ENCODE peak calls at places on chromosomes 16 and 17, in five cellular contexts. R is suprapubic skin, B is testis, Q is prostate gland, Y is gastrocnemius medialis. N is an unnamed sample.

GRCh38 chr16:7990864-7991263 is 599.4 kb downstream of the TMEM114 start:
- DNase-seq in Q (no peak), Y (no peak), B (no peak), R (no peak), N (no peak)

GRCh38 chr17:5381542-5381941 is 37.9 kb downstream of the NUP88 start:
- DNase-seq in R (no peak), B (no peak), Y (no peak), Q (no peak), N (no peak)

GRCh38 chr17:50426814-50427787 is 1.1 kb downstream of the ACSF2 start:
- DNase-seq in Y (peak; percentile 61), B (peak; percentile 60), R (no peak), Q (peak; percentile 57), N (peak; percentile 54)

GRCh38 chr17:62751350-62751691 is 56.8 kb downstream of the MARCHF10 start:
- DNase-seq in R (no peak), Y (no peak), Q (no peak), B (no peak), N (no peak)

GRCh38 chr17:59124665-59125064 is 18.0 kb upstream of the TRIM37 start:
- DNase-seq in R (no peak), B (no peak), Y (no peak), Q (no peak), N (no peak)

GRCh38 chr17:68676856-68677255 is 75.7 kb upstream of the FAM20A start:
- DNase-seq in R (no peak), Y (no peak), B (no peak), Q (no peak), N (no peak)

GRCh38 chr16:75380870-75381269 is 52.4 kb downstream of the CFDP1 start:
- DNase-seq in Y (no peak), Q (no peak), B (no peak), R (no peak), N (no peak)

GRCh38 chr16:9123871-9124270 is 32.4 kb downstream of the HAPSTR1 start:
- DNase-seq in B (no peak), R (peak; percentile 80), Q (peak; percentile 62), Y (peak; percentile 84), N (peak; percentile 90)

GRCh38 chr17:59001158-59001814 is 105.4 kb downstream of the TRIM37 start:
- DNase-seq in Y (peak; percentile 29), B (peak; percentile 85), R (no peak), Q (peak; percentile 26), N (peak; percentile 31)

GRCh38 chr17:65442250-65442649 is 119.2 kb downstream of the AXIN2 start:
- DNase-seq in Q (no peak), Y (no peak), R (no peak), B (no peak), N (no peak)

GRCh38 chr17:46892192-46892703 is 30.7 kb upstream of the GOSR2 start:
- DNase-seq in Y (no peak), R (no peak), Q (no peak), B (no peak), N (no peak)
- TF ChIP-seq POLR2A in Y (no peak), R (no peak), Q (no peak), B (no peak), N (no peak)

GRCh38 chr17:81260641-81261040 is 21.5 kb downstream of the NDUFAF8 start:
- DNase-seq in Q (no peak), Y (no peak), B (no peak), R (no peak), N (no peak)
- H3K4me1 ChIP-seq in Q (peaks cover 1% of the 10 kb centered on the region), Y (peaks cover 6% of the 10 kb centered on the region), B (no peaks in the 10 kb centered on the region), R (peaks cover 7% of the 10 kb centered on the region), N (peaks cover 6% of the 10 kb centered on the region)

GRCh38 chr17:17784599-17785264 is 52.1 kb downstream of the SREBF1 start:
- DNase-seq in R (no peak), Y (peak; percentile 73), Q (no peak), B (no peak), N (no peak)
- TF ChIP-seq CTCF in R (no peak), Y (peak; percentile 43), Q (peak; percentile 16), B (peak; percentile 25), N (no peak)

DNA sequence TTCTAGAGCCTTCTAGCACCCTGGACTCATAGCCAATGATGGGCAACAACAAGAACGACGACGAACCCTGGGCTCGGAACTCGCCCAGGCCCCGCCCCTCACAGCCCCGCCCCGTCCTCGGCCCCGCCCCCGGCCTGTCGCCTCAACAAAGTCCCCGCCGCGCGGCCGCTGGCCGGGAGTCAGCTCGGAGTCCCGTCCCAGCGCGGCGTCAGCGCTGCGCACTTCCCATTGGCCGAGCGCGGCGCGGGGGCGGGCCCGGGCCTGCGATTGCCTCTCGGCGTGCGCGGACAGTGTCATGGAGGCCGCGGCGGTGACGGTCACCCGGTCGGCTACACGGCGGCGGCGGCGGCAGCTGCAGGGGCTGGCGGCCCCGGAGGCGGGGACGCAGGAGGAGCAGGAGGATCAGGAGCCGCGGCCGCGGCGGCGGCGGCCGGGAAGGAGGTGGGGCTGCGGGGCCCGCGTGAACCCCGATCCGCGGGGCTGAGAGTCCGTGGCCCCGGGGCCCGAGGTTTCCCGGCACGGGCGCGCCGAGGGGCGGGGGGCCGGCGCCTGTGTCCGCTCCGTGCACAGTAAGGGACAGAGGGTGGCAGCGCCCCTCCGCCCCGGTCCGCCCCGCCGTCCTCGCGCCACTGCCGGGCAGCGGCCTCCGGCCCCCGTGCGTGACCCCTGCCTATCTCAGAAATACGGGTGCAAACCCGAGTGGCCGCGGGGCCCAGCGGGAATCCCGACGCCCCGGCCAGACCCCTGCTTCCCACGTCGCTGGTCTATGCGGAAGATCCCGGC is at the start of gene ENGASE:
- DNase-seq in Q (peak; percentile 93), Y (peak; percentile 93), B (peak; percentile 96), R (peak; percentile 96), N (peak; percentile 96)
- TF ChIP-seq POLR2A in Q (peak; percentile 90), Y (peak; percentile 83), B (no peak), R (peak; percentile 38), N (peak; percentile 46)

DNA sequence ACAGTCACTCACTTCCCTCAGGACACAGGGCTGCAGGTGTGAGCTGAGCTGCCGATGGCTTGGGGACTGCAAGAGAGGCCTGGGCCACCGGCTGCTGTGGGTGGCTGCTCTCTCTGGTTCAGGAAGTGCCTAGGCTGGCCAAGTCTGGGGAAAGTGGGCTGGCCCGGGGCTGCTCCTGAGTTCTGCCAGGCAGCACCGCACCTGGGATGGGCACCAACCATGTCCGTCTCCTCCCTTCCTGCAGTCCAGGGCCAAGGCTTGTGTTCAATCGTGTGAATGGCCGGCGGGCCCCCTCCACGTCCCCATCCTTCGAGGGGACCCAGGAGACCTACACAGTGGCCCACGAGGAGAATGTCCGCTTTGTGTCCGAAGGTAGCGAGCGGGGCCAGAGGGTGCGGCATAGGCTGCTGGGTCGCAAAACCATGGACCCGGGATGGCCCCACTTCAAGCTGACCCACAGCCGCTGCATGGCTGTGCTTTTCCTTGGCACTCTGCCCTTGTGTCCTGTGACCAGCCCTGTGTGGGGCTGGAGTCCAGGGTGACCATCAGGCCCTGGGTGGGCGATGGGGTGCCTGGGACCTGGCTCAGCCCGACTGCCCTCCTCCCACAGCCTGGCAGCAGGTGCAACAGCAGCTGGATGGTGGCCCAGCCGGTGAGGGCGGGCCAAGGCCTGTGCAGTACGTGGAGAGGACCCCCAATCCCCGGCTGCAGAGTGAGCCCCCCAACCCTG is 1.8 kb upstream of the WDR90 start:
- DNase-seq in Y (peak; percentile 55), Q (no peak), B (no peak), R (no peak), N (peak; percentile 71)
- H3K4me1 ChIP-seq in Y (peaks cover 69% of the 10 kb centered on the region), Q (peaks cover 24% of the 10 kb centered on the region), B (peaks cover 28% of the 10 kb centered on the region), R (peaks cover 60% of the 10 kb centered on the region), N (peaks cover 76% of the 10 kb centered on the region)

DNA sequence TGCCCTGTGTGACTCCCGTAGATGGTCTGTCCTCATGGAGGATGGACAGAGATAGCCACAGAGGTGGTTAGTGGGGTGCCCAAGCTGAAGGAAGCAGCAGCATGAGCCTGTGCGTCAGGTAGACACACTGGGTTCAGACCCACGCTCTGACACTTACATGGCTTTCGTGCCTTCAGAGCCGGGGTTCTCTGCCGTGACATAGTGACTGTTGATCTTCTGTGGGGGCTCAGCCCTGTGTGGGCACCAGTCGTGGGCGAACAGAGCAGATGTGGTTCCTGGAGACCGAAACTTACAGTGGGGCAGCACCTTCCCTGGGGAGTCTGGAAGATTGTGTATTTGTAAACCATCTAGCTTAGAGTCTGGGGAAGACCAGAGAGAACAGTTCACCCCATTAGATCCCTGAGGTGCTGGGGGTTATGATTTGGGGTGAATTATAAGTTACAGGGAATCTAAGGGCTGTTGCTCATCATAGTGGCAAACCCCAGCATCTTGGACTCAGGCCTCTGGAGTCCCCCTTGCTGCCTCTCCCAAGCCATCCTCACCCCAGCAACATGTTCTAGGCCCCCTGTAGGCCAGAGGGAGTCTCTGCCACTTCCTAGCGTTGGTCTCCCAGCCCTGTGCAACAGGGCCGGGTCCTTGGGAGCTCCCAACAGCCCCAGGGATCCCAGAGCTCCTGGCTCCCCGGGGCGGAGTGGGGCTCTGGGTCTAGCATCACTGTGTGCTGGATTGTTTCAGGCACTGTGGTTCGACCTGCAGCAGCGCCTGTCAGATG is 28.6 kb downstream of the NECAB2 start:
- DNase-seq in B (no peak), R (no peak), Y (no peak), Q (no peak), N (no peak)
- TF ChIP-seq CTCF in B (no peak), R (no peak), Y (no peak), Q (no peak), N (no peak)

GRCh38 chr17:1474402-1475189 is 17.9 kb downstream of the MYO1C start:
- DNase-seq in R (no peak), B (no peak), Y (no peak), Q (no peak), N (no peak)
- TF ChIP-seq POLR2A in R (no peak), B (no peak), Y (no peak), Q (no peak), N (no peak)

DNA sequence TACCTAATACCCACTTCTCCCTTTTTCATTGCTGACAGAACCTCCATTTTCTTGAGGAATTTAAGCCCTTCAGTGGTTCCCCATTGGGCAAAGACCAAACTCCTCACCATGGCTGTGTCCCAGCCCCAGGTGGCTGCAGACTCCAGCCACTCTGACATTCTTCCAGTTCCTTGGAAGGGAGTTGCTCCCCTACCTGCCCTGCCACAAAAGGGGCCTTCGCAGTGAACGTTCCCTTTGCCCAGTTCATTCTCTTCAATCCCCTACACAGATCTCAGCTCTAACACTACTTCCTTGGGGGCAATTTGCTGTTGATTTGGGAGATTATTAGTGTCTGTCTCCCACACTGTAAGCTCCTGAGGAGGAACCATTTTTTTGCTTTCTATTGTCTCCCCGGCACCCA is 3.2 kb upstream of the AKTIP start:
- DNase-seq in R (no peak), Q (no peak), B (no peak), Y (no peak), N (no peak)
- H3K4me1 ChIP-seq in R (peaks cover 38% of the 10 kb centered on the region), Q (peaks cover 9% of the 10 kb centered on the region), B (peaks cover 27% of the 10 kb centered on the region), Y (peaks cover 27% of the 10 kb centered on the region), N (peaks cover 24% of the 10 kb centered on the region)

GRCh38 chr16:14489460-14489859 is 140.6 kb downstream of the PARN start:
- DNase-seq in R (no peak), Y (peak; percentile 64), Q (no peak), B (no peak), N (no peak)

GRCh38 chr16:14485811-14486519 is 144.1 kb downstream of the PARN start:
- DNase-seq in Y (no peak), Q (no peak), R (no peak), B (no peak), N (no peak)

GRCh38 chr16:14485131-14485551 is 144.9 kb downstream of the PARN start:
- DNase-seq in Q (no peak), Y (no peak), B (no peak), R (no peak), N (no peak)

GRCh38 chr16:14486520-14487303 is 143.3 kb downstream of the PARN start:
- DNase-seq in Y (peak; percentile 80), Q (peak; percentile 85), B (peak; percentile 92), R (peak; percentile 87), N (peak; percentile 82)

DNA sequence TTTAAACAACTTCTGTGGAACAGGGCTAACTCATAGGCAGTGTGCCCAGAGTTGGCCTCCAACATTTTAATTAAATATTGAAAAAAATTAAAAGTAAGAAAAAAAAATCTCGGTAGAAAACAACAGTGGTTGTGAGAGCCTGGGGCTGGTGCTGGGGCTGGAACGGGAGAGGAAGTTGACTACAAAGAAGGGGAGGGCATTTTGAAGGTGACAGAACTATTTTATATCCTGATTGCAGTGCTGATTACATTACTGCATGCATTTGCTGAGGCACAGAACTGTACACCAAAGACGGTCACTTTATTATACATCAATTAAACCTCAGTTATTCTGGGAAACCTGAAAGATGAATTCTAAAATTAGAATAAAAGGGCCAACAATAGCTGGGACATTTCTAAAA is 142.5 kb downstream of the PARN start:
- DNase-seq in Y (no peak), B (no peak), R (no peak), Q (no peak), N (peak; percentile 19)
- TF ChIP-seq CTCF in Y (no peak), B (no peak), R (no peak), Q (no peak), N (no peak)

N was measured in transverse colon.